ENCODE peak calls at places on chromosomes 16 and 17, in four cellular contexts. V is body of pancreas, N is tibial artery, A is stomach. H is an unnamed sample.

GRCh38 chr16:53504161-53504663 is 1.2 kb upstream of the AKTIP start:
- DNase-seq in V (peak; percentile 62), N (peak; percentile 71), A (peak; percentile 36), H (peak; percentile 49)

GRCh38 chr17:31497994-31498826 is 106.7 kb downstream of the RAB11FIP4 start:
- DNase-seq in V (peak; percentile 62), N (no peak), A (peak; percentile 58), H (no peak)

GRCh38 chr17:40724656-40725055 is 21.1 kb upstream of the KRT24 start:
- DNase-seq in V (no peak), N (no peak), A (no peak), H (no peak)

GRCh38 chr17:51085150-51085805 is 35.4 kb downstream of the SPAG9 start:
- DNase-seq in V (no peak), N (no peak), A (no peak), H (peak; percentile 55)

GRCh38 chr17:75238684-75239191 is 22.7 kb downstream of the GGA3 start:
- DNase-seq in V (peak; percentile 66), N (no peak), A (peak; percentile 57), H (peak; percentile 73)

GRCh38 chr16:10548404-10548803 is 32.0 kb downstream of the EMP2 start:
- DNase-seq in V (no peak), N (no peak), A (no peak), H (no peak)

GRCh38 chr16:88376835-88377726 is 5.7 kb upstream of the ZNF469 start:
- DNase-seq in V (no peak), N (no peak), A (no peak), H (no peak)

GRCh38 chr17:78774956-78775571 is 7.0 kb downstream of the CYTH1 start:
- DNase-seq in V (no peak), N (no peak), A (no peak), H (no peak)

GRCh38 chr16:57548424-57548823 is 6.0 kb downstream of the ADGRG5 start:
- DNase-seq in V (no peak), N (no peak), A (no peak), H (no peak)

GRCh38 chr17:31541559-31541958 is 150.1 kb downstream of the RAB11FIP4 start:
- DNase-seq in V (peak; percentile 64), N (no peak), A (no peak), H (no peak)

GRCh38 chr16:3091551-3091950 is 7.5 kb downstream of the ZSCAN10 start:
- DNase-seq in V (no peak), N (no peak), A (no peak), H (no peak)

GRCh38 chr17:46878055-46878454 is 26.7 kb downstream of the WNT9B start:
- DNase-seq in V (no peak), N (peak; percentile 57), A (no peak), H (no peak)

GRCh38 chr17:82940226-82941020 is 100.6 kb upstream of the ZNF750 start:
- DNase-seq in V (no peak), N (no peak), A (no peak), H (no peak)

GRCh38 chr16:66741131-66741900 is 10.1 kb downstream of the DYNC1LI2 start:
- DNase-seq in V (peak; percentile 96), N (peak; percentile 95), A (peak; percentile 91), H (peak; percentile 96)

GRCh38 chr16:85205747-85206471 is 93.6 kb upstream of the CIBAR2 start:
- DNase-seq in V (peak; percentile 40), N (no peak), A (no peak), H (no peak)

GRCh38 chr17:77821114-77821513 is 137.4 kb upstream of the TNRC6C start:
- DNase-seq in V (no peak), N (no peak), A (no peak), H (no peak)

GRCh38 chr16:2835638-2836493 is 5.8 kb downstream of the ZG16B start:
- DNase-seq in V (peak; percentile 67), N (no peak), A (peak; percentile 84), H (peak; percentile 79)

GRCh38 chr17:64019486-64020067 is 856 bp downstream of the ICAM2 start:
- DNase-seq in V (no peak), N (no peak), A (no peak), H (no peak)

GRCh38 chr16:84247844-84248243 is 8.0 kb upstream of the KCNG4 start:
- DNase-seq in V (no peak), N (no peak), A (no peak), H (no peak)

GRCh38 chr16:69326172-69326873 is 4.1 kb downstream of the PDF start:
- DNase-seq in V (peak; percentile 48), N (no peak), A (no peak), H (no peak)

DNA sequence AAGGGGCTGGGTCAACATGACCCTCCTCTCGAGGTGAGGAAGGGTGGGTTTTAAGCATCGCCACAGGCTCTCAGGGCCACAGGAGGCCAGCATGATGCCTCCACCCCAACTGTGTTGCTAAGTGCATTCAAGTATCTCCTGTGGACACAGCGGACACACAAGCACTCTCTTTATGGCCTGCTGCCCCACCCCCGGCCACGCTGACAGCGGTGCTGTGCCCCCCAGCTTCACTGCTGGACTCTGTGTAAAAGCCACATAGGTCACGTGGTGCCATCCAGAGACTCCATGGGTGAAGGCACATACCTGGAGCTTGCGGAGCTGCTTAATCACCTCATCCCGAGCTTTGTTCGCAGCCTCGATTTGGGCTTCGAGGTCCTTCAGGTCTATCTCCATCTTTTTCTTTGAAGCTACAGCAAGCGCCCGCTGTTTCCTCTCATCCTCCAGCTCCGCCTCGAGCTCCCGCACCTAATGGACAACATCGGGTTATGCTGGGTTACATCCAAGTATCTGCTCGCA is 51.5 kb downstream of the NDEL1 start:
- DNase-seq in V (no peak), N (no peak), A (no peak), H (no peak)
- H3K9me3 ChIP-seq in V (no peaks in the 10 kb centered on the region), N (no peaks in the 10 kb centered on the region), A (no peaks in the 10 kb centered on the region), H (peaks cover 11% of the 10 kb centered on the region)

GRCh38 chr17:41907185-41907556 is 11.6 kb downstream of the ACLY start:
- DNase-seq in V (no peak), N (no peak), A (no peak), H (no peak)

GRCh38 chr17:41904242-41904841 is 14.4 kb downstream of the ACLY start:
- DNase-seq in V (no peak), N (no peak), A (no peak), H (no peak)

GRCh38 chr17:41907633-41908539 is 10.9 kb downstream of the ACLY start:
- DNase-seq in V (peak; percentile 79), N (no peak), A (no peak), H (no peak)

GRCh38 chr17:41906465-41907184 is 12.1 kb downstream of the ACLY start:
- DNase-seq in V (peak; percentile 24), N (no peak), A (no peak), H (no peak)

GRCh38 chr17:41905172-41905571 is 13.6 kb downstream of the ACLY start:
- DNase-seq in V (no peak), N (no peak), A (no peak), H (no peak)
- H3K36me3 ChIP-seq in V (peaks cover 40% of the 10 kb centered on the region), N (peaks cover 100% of the 10 kb centered on the region), A (peaks cover 67% of the 10 kb centered on the region), H (peaks cover 96% of the 10 kb centered on the region)

GRCh38 chr16:35182943-35183550 is 1723.6 kb downstream of the TP53TG3F start:
- DNase-seq in V (no peak), N (no peak), A (no peak), H (no peak)

GRCh38 chr16:35186045-35186759 is 1726.8 kb downstream of the TP53TG3F start:
- DNase-seq in V (no peak), N (no peak), A (no peak), H (no peak)

GRCh38 chr16:35184356-35184870 is 1725.0 kb downstream of the TP53TG3F start:
- DNase-seq in V (no peak), N (no peak), A (no peak), H (no peak)

GRCh38 chr16:35187665-35188225 is 1728.3 kb downstream of the TP53TG3F start:
- DNase-seq in V (no peak), N (no peak), A (no peak), H (no peak)

DNA sequence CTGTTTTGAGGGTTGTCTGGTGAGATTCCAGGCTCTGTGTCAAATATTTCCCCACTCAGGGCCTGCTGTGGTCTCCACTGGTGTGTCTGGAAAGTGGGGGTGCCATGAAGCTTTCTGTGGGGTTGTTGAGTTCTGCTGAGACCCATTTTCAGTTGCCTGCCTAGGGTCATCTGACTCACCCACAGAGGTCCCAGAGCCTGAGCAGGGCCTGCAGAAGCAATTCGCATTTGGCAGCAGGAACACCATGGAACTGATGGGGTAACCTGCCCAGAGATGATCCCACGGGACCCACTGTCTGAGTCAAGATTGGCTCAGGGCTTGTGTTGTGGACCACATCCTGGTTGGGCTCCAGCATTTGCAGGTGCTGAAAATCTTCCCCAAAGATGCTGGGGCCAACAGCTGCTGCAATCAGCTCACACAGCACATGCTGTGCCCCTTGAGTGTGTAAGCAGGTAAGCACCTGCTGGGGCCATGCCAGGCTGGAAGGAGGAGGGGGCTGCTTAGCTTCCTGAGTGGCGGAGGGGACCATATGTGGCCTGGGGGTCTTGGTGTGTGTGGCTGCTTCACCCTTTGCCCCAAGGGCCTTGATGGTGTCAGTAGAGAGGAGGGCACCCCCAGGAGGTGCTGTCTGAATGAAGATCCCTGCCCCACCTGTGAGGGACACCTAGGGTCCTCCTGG is 1726.1 kb downstream of the TP53TG3F start:
- DNase-seq in V (no peak), N (no peak), A (no peak), H (no peak)
- H3K9me3 ChIP-seq in V (no peaks in the 10 kb centered on the region), N (no peaks in the 10 kb centered on the region), A (peaks cover 24% of the 10 kb centered on the region), H (no peaks in the 10 kb centered on the region)

GRCh38 chr17:45266372-45266926 is 4.6 kb upstream of the SPATA32 start:
- DNase-seq in V (no peak), N (no peak), A (no peak), H (no peak)
- H3K36me3 ChIP-seq in V (peaks cover 45% of the 10 kb centered on the region), N (peaks cover 84% of the 10 kb centered on the region), A (peaks cover 68% of the 10 kb centered on the region), H (peaks cover 63% of the 10 kb centered on the region)

DNA sequence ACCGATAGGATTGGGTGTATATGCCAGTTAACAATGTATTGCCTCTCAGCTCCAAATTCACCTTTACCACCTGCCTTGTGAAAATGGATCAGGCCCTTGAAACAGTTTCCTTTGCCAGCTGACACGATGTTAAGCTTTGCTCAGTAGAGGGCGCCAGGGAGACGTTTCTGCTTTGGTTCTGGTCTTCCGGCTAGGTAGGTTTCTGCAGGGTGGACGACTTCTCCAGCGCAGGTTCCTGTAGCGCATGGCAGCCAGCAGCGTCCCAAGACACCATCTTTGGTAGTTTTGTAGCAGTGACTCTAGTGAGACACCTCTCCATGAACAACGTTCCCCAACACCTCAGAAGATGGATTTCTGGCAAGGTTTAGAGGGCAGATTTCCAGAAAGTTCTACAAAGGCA is 24.0 kb downstream of the SYCE1L start:
- DNase-seq in V (no peak), N (no peak), A (no peak), H (no peak)
- H3K9me3 ChIP-seq in V (no peaks in the 10 kb centered on the region), N (no peaks in the 10 kb centered on the region), A (no peaks in the 10 kb centered on the region), H (no peaks in the 10 kb centered on the region)

DNA sequence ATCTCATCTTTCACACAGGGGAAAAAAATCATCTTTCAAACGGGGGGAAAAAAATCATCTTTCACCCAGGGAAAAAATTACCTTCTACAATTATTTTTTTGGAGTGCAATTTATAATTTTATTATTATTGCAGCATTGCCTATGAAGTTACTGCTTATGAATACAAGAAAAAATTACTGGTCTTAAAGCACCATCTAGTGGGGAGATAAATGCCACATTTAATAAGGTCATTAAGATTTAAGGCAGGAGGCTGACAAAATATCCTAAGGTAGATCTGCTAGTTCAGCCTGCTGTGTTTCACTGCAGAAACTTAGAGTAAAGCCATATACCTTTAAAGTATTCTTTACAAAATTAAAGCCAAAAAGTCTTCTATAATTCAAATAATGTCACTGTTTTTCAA is 13.7 kb downstream of the SHCBP1 start:
- DNase-seq in V (no peak), N (no peak), A (no peak), H (peak; percentile 85)
- H3K36me3 ChIP-seq in V (no peaks in the 10 kb centered on the region), N (no peaks in the 10 kb centered on the region), A (no peaks in the 10 kb centered on the region), H (no peaks in the 10 kb centered on the region)

H was measured in adipocyte.